ENCODE peak calls at places on chromosomes 7 and 10, in ten cellular contexts. J is RWPE1; H is T-helper 2 cell; X is CD4-positive, CD25-positive, alpha-beta regulatory T cell; W is iris pigment epithelial cell; I is AG10803; A is NCI-H1417; O is suprapubic skin; C is stomach; S is T-helper 1 cell. Y is an unnamed sample.

GRCh38 chr10:110655286-110655685 is 11.2 kb downstream of the RBM20 start:
- DNase-seq in J (no peak), H (no peak), A (peak), S (no peak), O (no peak), X (no peak), I (peak), C (no peak), W (no peak), Y (no peak)

GRCh38 chr10:114413398-114413797 is 9.1 kb upstream of the AFAP1L2 start:
- DNase-seq in I (no peak), H (no peak), W (no peak), A (no peak), C (peak), X (no peak), S (no peak), O (no peak), J (peak), Y (no peak)

GRCh38 chr7:107090452-107090851 is 45.9 kb downstream of the PRKAR2B start:
- DNase-seq in S (no peak), O (no peak), I (no peak), H (no peak), J (no peak), C (no peak), A (peak), X (no peak), W (no peak), Y (no peak)

GRCh38 chr10:110479710-110480109 is 18.0 kb upstream of the DUSP5 start:
- DNase-seq in X (no peak), O (no peak), H (no peak), W (no peak), J (no peak), S (no peak), A (no peak), I (no peak), C (no peak), Y (no peak)

GRCh38 chr7:51308738-51309102 is 7.9 kb downstream of the COBL start:
- DNase-seq in O (no peak), W (no peak), J (no peak), I (no peak), X (no peak), A (no peak), S (no peak), C (no peak), H (no peak), Y (no peak)

GRCh38 chr7:147803151-147803550 is 787.4 kb upstream of the C7orf33 start:
- DNase-seq in O (no peak), W (no peak), J (no peak), X (no peak), H (no peak), A (no peak), S (no peak), I (no peak), C (no peak), Y (no peak)

GRCh38 chr10:28254290-28254985 is 48.4 kb downstream of the MPP7 start:
- DNase-seq in A (peak), H (no peak), C (no peak), S (no peak), I (peak), W (peak), O (no peak), J (peak), X (no peak), Y (no peak)

GRCh38 chr7:54814401-54814800 is 55.4 kb upstream of the SEC61G start:
- DNase-seq in J (no peak), H (no peak), O (no peak), C (no peak), S (no peak), X (no peak), A (no peak), W (no peak), I (peak), Y (no peak)

GRCh38 chr7:74482629-74483401 is 29.1 kb downstream of the GTF2IRD1 start:
- DNase-seq in H (no peak), A (no peak), I (peak), X (no peak), O (no peak), W (peak), S (no peak), J (peak), C (no peak), Y (no peak)

GRCh38 chr10:92112462-92112861 is 178.4 kb downstream of the CPEB3 start:
- DNase-seq in H (no peak), A (no peak), C (no peak), S (no peak), X (no peak), W (no peak), I (no peak), J (no peak), O (no peak), Y (no peak)

GRCh38 chr7:142583424-142583823 is 165.8 kb upstream of the PRSS1 start:
- DNase-seq in C (no peak), O (no peak), A (no peak), S (peak), I (peak), H (no peak), W (peak), J (peak), X (no peak), Y (no peak)

GRCh38 chr10:115117301-115117700 is 24.1 kb downstream of the ATRNL1 start:
- DNase-seq in J (no peak), A (no peak), C (no peak), I (no peak), O (no peak), S (no peak), H (no peak), X (no peak), W (no peak), Y (no peak)

GRCh38 chr7:102234131-102234530 is 52.5 kb upstream of the SH2B2 start:
- DNase-seq in S (no peak), A (no peak), C (no peak), O (no peak), I (no peak), J (no peak), H (no peak), X (no peak), W (no peak), Y (no peak)

GRCh38 chr10:12196531-12197211 is 683 bp downstream of the CDC123 start:
- DNase-seq in J (no peak), X (no peak), O (no peak), H (no peak), A (peak), S (no peak), W (no peak), C (no peak), I (no peak), Y (no peak)

GRCh38 chr10:63210611-63211196 is 77.6 kb downstream of the NRBF2 start:
- DNase-seq in J (no peak), I (no peak), C (no peak), S (peak), X (no peak), H (no peak), W (no peak), A (peak), O (no peak), Y (no peak)

GRCh38 chr10:62036186-62037081 is 134.9 kb downstream of the ARID5B start:
- DNase-seq in J (no peak), I (no peak), O (no peak), A (peak), W (no peak), S (no peak), X (no peak), H (no peak), C (no peak), Y (no peak)

GRCh38 chr7:6422095-6422494 is 25.7 kb downstream of the DAGLB start:
- DNase-seq in J (no peak), S (no peak), O (no peak), H (no peak), X (no peak), C (no peak), A (no peak), W (no peak), I (no peak), Y (no peak)

GRCh38 chr7:14999331-14999730 is 96.8 kb upstream of the DGKB start:
- DNase-seq in H (no peak), I (no peak), C (no peak), W (no peak), S (no peak), X (no peak), O (no peak), J (no peak), A (no peak), Y (no peak)

GRCh38 chr7:131285558-131285957 is 42.1 kb upstream of the MKLN1 start:
- DNase-seq in J (no peak), S (no peak), O (no peak), H (no peak), C (no peak), X (no peak), A (no peak), I (peak), W (no peak), Y (no peak)

GRCh38 chr7:129101746-129102145 is 42.8 kb upstream of the TSPAN33 start:
- DNase-seq in X (no peak), W (no peak), A (no peak), J (no peak), S (no peak), C (no peak), O (no peak), H (no peak), I (peak), Y (no peak)